ENCODE peak calls at places on chromosomes 16 and 17, in ten cellular contexts. Y is IMR-90, B is heart left ventricle, L is esophagus squamous epithelium, U is AG04449, D is tibial artery, T is fibroblast of pulmonary artery, G is GM13977, P is astrocyte of the cerebellum, E is epithelial cell of esophagus. X is an unnamed sample.

GRCh38 chr17:68052810-68053209 is 17.3 kb downstream of the KPNA2 start:
- DNase-seq in Y (no peak), B (no peak), L (no peak), U (no peak), D (no peak), T (no peak), G (no peak), P (no peak), E (no peak), X (no peak)

GRCh38 chr17:1438593-1439083 is 17.4 kb downstream of the CRK start:
- DNase-seq in Y (peak; percentile 89), B (no peak), L (no peak), U (peak; percentile 70), D (no peak), T (peak; percentile 73), G (no peak), P (no peak), E (no peak), X (no peak)

GRCh38 chr17:17814162-17815061 is 22.4 kb downstream of the SREBF1 start:
- DNase-seq in Y (no peak), B (no peak), L (no peak), U (no peak), D (no peak), T (no peak), G (no peak), P (no peak), E (no peak), X (no peak)

GRCh38 chr17:28335959-28336871 is 654 bp downstream of the TNFAIP1 start:
- DNase-seq in Y (peak; percentile 94), B (peak; percentile 83), L (no peak), U (peak; percentile 71), D (peak; percentile 34), T (peak; percentile 94), G (peak; percentile 37), P (peak; percentile 93), E (peak; percentile 95), X (no peak)

GRCh38 chr16:27177031-27177774 is 26.1 kb upstream of the KDM8 start:
- DNase-seq in Y (peak; percentile 93), B (no peak), L (no peak), U (peak; percentile 50), D (no peak), T (peak; percentile 76), G (no peak), P (peak; percentile 8), E (peak; percentile 81), X (no peak)

GRCh38 chr16:2825049-2825742 is 4.9 kb upstream of the ZG16B start:
- DNase-seq in Y (no peak), B (no peak), L (no peak), U (no peak), D (peak; percentile 11), T (no peak), G (no peak), P (no peak), E (no peak), X (no peak)

GRCh38 chr17:57459286-57459915 is 203.1 kb downstream of the MSI2 start:
- DNase-seq in Y (peak; percentile 82), B (no peak), L (no peak), U (no peak), D (no peak), T (peak; percentile 39), G (no peak), P (no peak), E (peak; percentile 67), X (no peak)

GRCh38 chr17:48382989-48383388 is 47.0 kb downstream of the SKAP1 start:
- DNase-seq in Y (no peak), B (no peak), L (no peak), U (no peak), D (no peak), T (no peak), G (no peak), P (no peak), E (no peak), X (no peak)

GRCh38 chr17:30458371-30458770 is 18.8 kb upstream of the GOSR1 start:
- DNase-seq in Y (no peak), B (no peak), L (no peak), U (no peak), D (no peak), T (no peak), G (no peak), P (no peak), E (no peak), X (no peak)

GRCh38 chr16:23836078-23836403 is 258 bp downstream of the PRKCB start:
- DNase-seq in Y (no peak), B (no peak), L (no peak), U (no peak), D (no peak), T (no peak), G (no peak), P (no peak), E (no peak), X (no peak)

GRCh38 chr16:85330694-85331188 is 218.5 kb upstream of the CIBAR2 start:
- DNase-seq in Y (peak; percentile 86), B (no peak), L (no peak), U (peak; percentile 52), D (peak; percentile 51), T (peak; percentile 87), G (peak; percentile 77), P (peak; percentile 80), E (peak; percentile 66), X (no peak)

GRCh38 chr16:89909777-89910716 is 8.6 kb upstream of the MC1R start:
- DNase-seq in Y (peak; percentile 64), B (peak; percentile 83), L (no peak), U (no peak), D (peak; percentile 75), T (peak; percentile 74), G (peak; percentile 86), P (no peak), E (peak; percentile 82), X (peak; percentile 64)
- TF ChIP-seq CTCF in Y (peak; percentile 77), B (peak; percentile 95), L (peak; percentile 84), U (peak; percentile 97), D (peak; percentile 80), T (peak; percentile 87), G (peak; percentile 95), P (peak; percentile 95), E (peak; percentile 87), X (peak; percentile 82)

DNA sequence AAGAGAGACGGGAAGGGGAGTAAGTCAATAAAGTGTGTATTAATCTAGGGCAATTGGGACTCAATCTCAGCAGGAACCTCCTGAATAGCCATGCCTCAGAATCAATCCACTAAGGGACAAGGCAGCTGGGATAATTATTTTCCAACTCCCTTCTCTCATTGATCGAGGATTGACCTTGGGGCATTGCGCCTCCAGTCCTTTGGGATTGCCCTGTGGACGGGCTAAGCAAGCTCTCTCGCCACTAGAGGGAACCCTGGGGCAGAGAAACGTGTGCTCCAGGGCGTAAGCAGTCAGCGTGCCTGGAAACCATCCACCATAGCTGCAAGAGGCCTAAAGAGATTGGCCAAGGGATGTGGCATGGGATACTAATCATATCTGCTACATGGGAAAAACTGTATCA is 53.9 kb upstream of the ERCC4 start:
- DNase-seq in Y (peak; percentile 73), B (peak; percentile 69), L (no peak), U (peak; percentile 12), D (peak; percentile 49), T (peak; percentile 92), G (peak; percentile 48), P (peak; percentile 59), E (peak; percentile 72), X (no peak)
- TF ChIP-seq CTCF in Y (peak; percentile 68), B (peak; percentile 76), L (peak; percentile 59), U (peak; percentile 80), D (peak; percentile 61), T (peak; percentile 95), G (peak; percentile 73), P (peak; percentile 86), E (peak; percentile 72), X (no peak)

DNA sequence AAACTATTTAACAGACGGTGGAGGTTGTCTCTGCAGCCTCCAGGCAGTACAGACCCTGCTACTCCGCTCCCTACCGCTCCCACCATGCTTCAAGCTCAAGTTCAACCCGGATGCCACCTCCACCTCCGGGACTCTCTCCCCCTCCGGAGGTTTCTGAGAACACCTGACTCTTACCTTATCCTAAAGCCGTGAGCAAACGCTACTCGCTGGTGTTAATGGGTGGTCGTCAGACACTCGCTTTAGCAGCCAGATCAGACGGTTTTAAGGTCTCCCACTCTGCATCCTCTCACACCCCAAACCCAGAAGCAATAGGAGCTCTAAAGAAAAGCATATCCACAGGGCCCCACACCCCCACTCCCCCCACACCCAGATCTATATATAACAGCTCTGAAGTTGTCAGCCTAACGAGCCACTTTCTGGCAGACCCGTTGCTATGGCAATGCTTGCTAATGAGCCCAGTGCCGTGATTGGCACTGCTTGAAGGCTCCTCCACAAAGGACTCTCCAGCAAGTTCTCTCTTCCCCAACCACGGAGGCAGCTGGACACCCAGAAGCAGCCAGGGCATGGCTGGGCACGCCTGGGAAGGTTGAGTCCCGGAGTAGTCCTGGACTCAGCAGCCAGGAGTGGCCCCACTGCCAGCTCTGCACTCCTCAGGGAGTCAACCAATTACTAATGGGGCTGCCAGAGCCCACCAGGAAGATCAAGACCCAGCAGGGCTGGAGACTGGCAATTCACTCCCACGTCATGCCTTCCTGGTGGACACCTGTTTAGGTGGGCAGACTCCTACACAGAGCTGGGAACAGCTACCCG is 121.1 kb upstream of the RCVRN start:
- DNase-seq in Y (no peak), B (no peak), L (no peak), U (no peak), D (no peak), T (no peak), G (no peak), P (no peak), E (no peak), X (no peak)
- TF ChIP-seq CTCF in Y (no peak), B (no peak), L (no peak), U (no peak), D (no peak), T (no peak), G (no peak), P (no peak), E (no peak), X (no peak)

GRCh38 chr17:40304464-40304863 is 4.5 kb upstream of the RARA start:
- DNase-seq in Y (peak; percentile 87), B (no peak), L (no peak), U (peak; percentile 78), D (no peak), T (peak; percentile 76), G (no peak), P (peak; percentile 79), E (no peak), X (no peak)

GRCh38 chr17:40303009-40303657 is 5.8 kb upstream of the RARA start:
- DNase-seq in Y (peak; percentile 82), B (no peak), L (no peak), U (no peak), D (peak; percentile 65), T (peak; percentile 83), G (peak; percentile 66), P (peak; percentile 65), E (peak; percentile 70), X (no peak)

GRCh38 chr17:40298726-40299125 is 10.3 kb upstream of the RARA start:
- DNase-seq in Y (peak; percentile 55), B (no peak), L (no peak), U (no peak), D (no peak), T (peak; percentile 49), G (no peak), P (no peak), E (no peak), X (no peak)

GRCh38 chr17:40303706-40304450 is 5.1 kb upstream of the RARA start:
- DNase-seq in Y (peak; percentile 50), B (no peak), L (no peak), U (no peak), D (no peak), T (peak; percentile 74), G (no peak), P (peak; percentile 66), E (peak; percentile 64), X (no peak)

DNA sequence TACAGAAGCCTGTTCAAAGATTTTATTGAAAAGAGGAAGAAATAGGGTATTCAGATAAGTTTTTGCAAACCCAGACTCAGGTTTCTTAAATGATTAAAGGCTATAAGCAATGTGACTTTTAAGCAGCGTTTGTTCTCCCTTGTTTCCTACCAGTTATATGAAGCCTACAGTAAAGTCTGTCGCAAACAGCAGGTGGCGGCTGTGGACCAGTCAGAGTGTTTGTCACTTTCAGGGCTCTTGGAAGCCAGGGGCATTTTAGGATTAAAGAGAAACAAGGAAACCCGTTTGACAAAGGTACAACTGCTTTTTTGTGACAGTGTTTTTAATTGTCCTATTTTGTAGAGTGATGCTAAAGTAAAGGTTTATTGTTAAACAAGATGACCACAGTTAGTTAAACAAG is 7.7 kb upstream of the RARA start:
- DNase-seq in Y (no peak), B (no peak), L (no peak), U (no peak), D (no peak), T (no peak), G (no peak), P (no peak), E (peak; percentile 43), X (no peak)
- TF ChIP-seq CTCF in Y (peak; percentile 26), B (peak; percentile 30), L (no peak), U (no peak), D (no peak), T (no peak), G (peak; percentile 34), P (no peak), E (peak; percentile 33), X (no peak)